ENCODE peak calls at places on chromosomes 12 and 14, in seven cellular contexts. One of them, this sample, is unnamed.
A peak's percentile ranks its signal among the peaks of the same experiment; 100 is the strongest.

GRCh38 chr12:50106907-50107306 is 3.1 kb downstream of the GPD1 start:
- DNase-seq in HS-5: no peak
- DNase-seq in renal cortical epithelial cell: no peak
- DNase-seq in stimulated activated naive CD4-positive, alpha-beta T cell: no peak
- DNase-seq in lung microvascular endothelial cell: no peak
- DNase-seq in HepG2: no peak
- DNase-seq in activated CD8-positive, alpha-beta memory T cell treated with anti-CD3 and anti-CD28 coated beads, Interleukin-2, amount 50 U/mL, for 4 hours: no peak
- DNase-seq in this sample: no peak

GRCh38 chr12:114683709-114684097 is 272 bp downstream of the TBX3 start:
- DNase-seq in HS-5: no peak
- DNase-seq in renal cortical epithelial cell: no peak
- DNase-seq in stimulated activated naive CD4-positive, alpha-beta T cell: no peak
- DNase-seq in lung microvascular endothelial cell: no peak
- DNase-seq in HepG2: no peak
- DNase-seq in activated CD8-positive, alpha-beta memory T cell treated with anti-CD3 and anti-CD28 coated beads, Interleukin-2, amount 50 U/mL, for 4 hours: no peak
- DNase-seq in this sample: no peak

GRCh38 chr12:51217968-51218606 is at the start of gene POU6F1:
- DNase-seq in HS-5: peak; percentile 45
- DNase-seq in renal cortical epithelial cell: peak; percentile 69
- DNase-seq in stimulated activated naive CD4-positive, alpha-beta T cell: peak; percentile 65
- DNase-seq in lung microvascular endothelial cell: peak; percentile 89
- DNase-seq in HepG2: peak; percentile 57
- DNase-seq in activated CD8-positive, alpha-beta memory T cell treated with anti-CD3 and anti-CD28 coated beads, Interleukin-2, amount 50 U/mL, for 4 hours: peak; percentile 67
- DNase-seq in this sample: peak; percentile 82

GRCh38 chr14:99523661-99524050 is 42.4 kb downstream of the CCNK start:
- DNase-seq in HS-5: no peak
- DNase-seq in renal cortical epithelial cell: no peak
- DNase-seq in stimulated activated naive CD4-positive, alpha-beta T cell: no peak
- DNase-seq in lung microvascular endothelial cell: no peak
- DNase-seq in HepG2: no peak
- DNase-seq in activated CD8-positive, alpha-beta memory T cell treated with anti-CD3 and anti-CD28 coated beads, Interleukin-2, amount 50 U/mL, for 4 hours: no peak
- DNase-seq in this sample: no peak

GRCh38 chr14:52926994-52927393 is 23.9 kb downstream of the FERMT2 start:
- DNase-seq in HS-5: no peak
- DNase-seq in renal cortical epithelial cell: no peak
- DNase-seq in stimulated activated naive CD4-positive, alpha-beta T cell: no peak
- DNase-seq in lung microvascular endothelial cell: no peak
- DNase-seq in HepG2: peak; percentile 45
- DNase-seq in activated CD8-positive, alpha-beta memory T cell treated with anti-CD3 and anti-CD28 coated beads, Interleukin-2, amount 50 U/mL, for 4 hours: no peak
- DNase-seq in this sample: no peak

GRCh38 chr12:116346222-116346621 is 68.7 kb upstream of the MED13L start:
- DNase-seq in HS-5: no peak
- DNase-seq in renal cortical epithelial cell: no peak
- DNase-seq in stimulated activated naive CD4-positive, alpha-beta T cell: no peak
- DNase-seq in lung microvascular endothelial cell: no peak
- DNase-seq in HepG2: peak; percentile 18
- DNase-seq in activated CD8-positive, alpha-beta memory T cell treated with anti-CD3 and anti-CD28 coated beads, Interleukin-2, amount 50 U/mL, for 4 hours: no peak
- DNase-seq in this sample: no peak

GRCh38 chr12:52524898-52525591 is 4.9 kb upstream of the KRT5 start:
- DNase-seq in HS-5: no peak
- DNase-seq in renal cortical epithelial cell: no peak
- DNase-seq in stimulated activated naive CD4-positive, alpha-beta T cell: no peak
- DNase-seq in lung microvascular endothelial cell: no peak
- DNase-seq in HepG2: no peak
- DNase-seq in activated CD8-positive, alpha-beta memory T cell treated with anti-CD3 and anti-CD28 coated beads, Interleukin-2, amount 50 U/mL, for 4 hours: no peak
- DNase-seq in this sample: no peak

GRCh38 chr14:92850492-92850891 is 56.4 kb downstream of the GOLGA5 start:
- DNase-seq in HS-5: no peak
- DNase-seq in renal cortical epithelial cell: no peak
- DNase-seq in stimulated activated naive CD4-positive, alpha-beta T cell: no peak
- DNase-seq in lung microvascular endothelial cell: no peak
- DNase-seq in HepG2: no peak
- DNase-seq in activated CD8-positive, alpha-beta memory T cell treated with anti-CD3 and anti-CD28 coated beads, Interleukin-2, amount 50 U/mL, for 4 hours: no peak
- DNase-seq in this sample: no peak

GRCh38 chr12:11668611-11669010 is 19.1 kb downstream of the ETV6 start:
- DNase-seq in HS-5: no peak
- DNase-seq in renal cortical epithelial cell: no peak
- DNase-seq in stimulated activated naive CD4-positive, alpha-beta T cell: no peak
- DNase-seq in lung microvascular endothelial cell: no peak
- DNase-seq in HepG2: no peak
- DNase-seq in activated CD8-positive, alpha-beta memory T cell treated with anti-CD3 and anti-CD28 coated beads, Interleukin-2, amount 50 U/mL, for 4 hours: no peak
- DNase-seq in this sample: no peak

GRCh38 chr12:65868133-65868705 is 43.9 kb downstream of the HMGA2 start:
- DNase-seq in HS-5: peak; percentile 39
- DNase-seq in renal cortical epithelial cell: peak; percentile 41
- DNase-seq in stimulated activated naive CD4-positive, alpha-beta T cell: no peak
- DNase-seq in lung microvascular endothelial cell: no peak
- DNase-seq in HepG2: no peak
- DNase-seq in activated CD8-positive, alpha-beta memory T cell treated with anti-CD3 and anti-CD28 coated beads, Interleukin-2, amount 50 U/mL, for 4 hours: no peak
- DNase-seq in this sample: no peak

GRCh38 chr12:26127404-26127803 is 2.6 kb upstream of the BHLHE41 start:
- DNase-seq in HS-5: no peak
- DNase-seq in renal cortical epithelial cell: no peak
- DNase-seq in stimulated activated naive CD4-positive, alpha-beta T cell: no peak
- DNase-seq in lung microvascular endothelial cell: no peak
- DNase-seq in HepG2: no peak
- DNase-seq in activated CD8-positive, alpha-beta memory T cell treated with anti-CD3 and anti-CD28 coated beads, Interleukin-2, amount 50 U/mL, for 4 hours: no peak
- DNase-seq in this sample: no peak

GRCh38 chr12:57623811-57624390 is 9.1 kb downstream of the B4GALNT1 start:
- DNase-seq in HS-5: no peak
- DNase-seq in renal cortical epithelial cell: no peak
- DNase-seq in stimulated activated naive CD4-positive, alpha-beta T cell: no peak
- DNase-seq in lung microvascular endothelial cell: no peak
- DNase-seq in HepG2: no peak
- DNase-seq in activated CD8-positive, alpha-beta memory T cell treated with anti-CD3 and anti-CD28 coated beads, Interleukin-2, amount 50 U/mL, for 4 hours: no peak
- DNase-seq in this sample: no peak

GRCh38 chr12:121334513-121335343 is 17.5 kb downstream of the ANAPC5 start:
- DNase-seq in HS-5: peak; percentile 10
- DNase-seq in renal cortical epithelial cell: peak; percentile 82
- DNase-seq in stimulated activated naive CD4-positive, alpha-beta T cell: peak; percentile 21
- DNase-seq in lung microvascular endothelial cell: peak; percentile 71
- DNase-seq in HepG2: peak; percentile 58
- DNase-seq in activated CD8-positive, alpha-beta memory T cell treated with anti-CD3 and anti-CD28 coated beads, Interleukin-2, amount 50 U/mL, for 4 hours: no peak
- DNase-seq in this sample: no peak

GRCh38 chr14:64400829-64401459 is 12.8 kb downstream of the MTHFD1 start:
- DNase-seq in HS-5: no peak
- DNase-seq in renal cortical epithelial cell: no peak
- DNase-seq in stimulated activated naive CD4-positive, alpha-beta T cell: no peak
- DNase-seq in lung microvascular endothelial cell: no peak
- DNase-seq in HepG2: no peak
- DNase-seq in activated CD8-positive, alpha-beta memory T cell treated with anti-CD3 and anti-CD28 coated beads, Interleukin-2, amount 50 U/mL, for 4 hours: no peak
- DNase-seq in this sample: no peak

This sample was measured in stimulated activated effector memory CD8-positive, alpha-beta T cell treated with anti-CD3 and anti-CD28 coated beads, Interleukin-12 subunit alpha, Interleukin-12 subunit beta, amount 100 ng/mL, for 72 hours.